ENCODE peak calls at places on chromosomes 12 and 14, in four cellular contexts. R is K562, O is H1, U is HepG2. M is an unnamed sample.

GRCh38 chr14:92368001-92368400 is 45.0 kb downstream of the SLC24A4 start:
- DNase-seq in R (no peak), O (no peak), U (no peak), M (no peak)

GRCh38 chr14:105528859-105529505 is 2.6 kb downstream of the TMEM121 start:
- DNase-seq in R (no peak), O (no peak), U (no peak), M (no peak)

GRCh38 chr12:64219135-64219534 is 3.0 kb downstream of the KICS2 start:
- DNase-seq in R (peak), O (no peak), U (no peak), M (no peak)

GRCh38 chr14:56754966-56755365 is 55.3 kb downstream of the OTX2 start:
- DNase-seq in R (no peak), O (no peak), U (no peak), M (no peak)

GRCh38 chr12:6613015-6613775 is 6.0 kb upstream of the CHD4 start:
- DNase-seq in R (peak), O (no peak), U (peak), M (no peak)

GRCh38 chr14:82837611-82838140 is 1304.0 kb upstream of the SEL1L start:
- DNase-seq in R (no peak), O (no peak), U (no peak), M (no peak)

GRCh38 chr14:24678801-24679247 is 44.8 kb upstream of the GZMB start:
- DNase-seq in R (peak), O (peak), U (peak), M (peak)

GRCh38 chr12:131860472-131861260 is 32.5 kb downstream of the MMP17 start:
- DNase-seq in R (peak), O (no peak), U (peak), M (peak)

GRCh38 chr12:64221656-64222010 is 463 bp downstream of the KICS2 start:
- DNase-seq in R (peak), O (peak), U (peak), M (peak)

GRCh38 chr14:65286443-65286842 is 126.1 kb upstream of the FUT8 start:
- DNase-seq in R (peak), O (no peak), U (peak), M (peak)

GRCh38 chr14:76719664-76720063 is 41.6 kb upstream of the VASH1 start:
- DNase-seq in R (no peak), O (no peak), U (no peak), M (no peak)

DNA sequence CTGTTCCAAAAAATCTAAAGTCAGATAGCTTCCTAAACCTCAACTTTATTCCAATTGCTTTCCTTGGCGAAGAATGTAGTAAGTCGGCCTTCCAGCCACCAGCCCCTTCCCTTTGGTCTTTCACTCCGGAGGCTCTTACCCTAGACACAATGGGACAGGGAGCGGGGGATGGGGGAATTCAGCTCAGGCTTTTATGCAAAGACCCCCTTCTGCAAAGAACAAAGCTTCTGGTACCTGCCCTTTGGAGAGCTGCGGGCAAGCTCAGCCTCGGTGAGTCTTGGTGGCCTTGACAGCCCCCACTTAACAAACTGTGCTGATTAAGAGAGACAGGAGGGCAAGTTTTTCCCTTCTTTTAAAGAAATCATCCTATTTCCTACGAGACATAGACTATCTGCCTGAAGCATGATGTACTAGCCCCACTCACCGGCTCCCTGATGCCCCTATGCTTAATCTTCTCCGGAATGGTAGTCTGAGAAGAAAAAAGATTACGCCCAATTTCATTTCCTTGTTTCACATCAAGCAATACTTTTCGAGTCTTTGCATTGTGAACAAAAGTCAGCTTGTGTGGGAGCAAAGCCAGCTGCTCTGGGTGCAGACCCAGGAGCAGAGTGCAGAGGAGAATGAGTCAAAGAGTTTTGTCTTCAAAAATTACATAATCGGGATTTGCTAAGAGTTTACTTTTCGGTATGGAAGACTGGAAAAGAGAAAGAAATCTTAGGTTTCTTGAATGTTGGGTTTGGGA is 1.5 kb upstream of the NANOG start:
- DNase-seq in R (no peak), O (peak), U (peak), M (no peak)
- TF ChIP-seq PHF8 in R (no peak), O (no peak), U (no peak), M (no peak)

DNA sequence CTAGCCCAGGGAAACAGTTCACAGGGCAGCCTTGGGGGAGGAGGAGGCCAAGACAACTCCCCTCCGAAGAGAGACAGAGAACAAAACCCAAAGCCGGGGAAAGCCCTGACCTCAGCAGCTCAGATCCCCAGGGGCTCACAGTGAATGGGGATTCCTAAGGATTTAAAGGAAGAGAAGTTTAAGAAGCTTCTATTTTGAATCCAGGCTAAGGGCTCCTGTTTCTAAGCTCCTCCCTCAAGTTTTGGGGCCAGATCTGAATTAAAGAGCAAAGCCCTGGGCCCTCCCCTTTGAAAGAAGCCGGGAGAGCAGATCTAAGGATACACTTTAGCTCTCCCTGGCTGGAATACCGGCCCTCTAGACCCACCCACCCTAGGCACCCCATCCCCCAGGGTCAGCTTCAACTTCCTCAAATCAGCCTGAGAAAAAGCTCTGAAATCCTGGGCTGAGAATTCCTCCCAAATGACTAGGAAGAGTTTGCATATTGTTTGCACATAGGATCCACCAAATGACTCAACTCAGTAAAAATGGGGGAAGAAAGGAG is 3.9 kb downstream of the KDM2B start:
- DNase-seq in R (no peak), O (peak), U (peak), M (peak)
- TF ChIP-seq PHF8 in R (no peak), O (no peak), U (no peak), M (no peak)

GRCh38 chr14:63475761-63476160 is 67.4 kb downstream of the PPP2R5E start:
- DNase-seq in R (no peak), O (no peak), U (no peak), M (no peak)

GRCh38 chr14:63478437-63478852 is 64.7 kb downstream of the PPP2R5E start:
- DNase-seq in R (no peak), O (no peak), U (no peak), M (no peak)

GRCh38 chr14:63474844-63475243 is 68.3 kb downstream of the PPP2R5E start:
- DNase-seq in R (no peak), O (no peak), U (no peak), M (no peak)

GRCh38 chr14:63480599-63480998 is 62.6 kb downstream of the PPP2R5E start:
- DNase-seq in R (no peak), O (no peak), U (no peak), M (no peak)

DNA sequence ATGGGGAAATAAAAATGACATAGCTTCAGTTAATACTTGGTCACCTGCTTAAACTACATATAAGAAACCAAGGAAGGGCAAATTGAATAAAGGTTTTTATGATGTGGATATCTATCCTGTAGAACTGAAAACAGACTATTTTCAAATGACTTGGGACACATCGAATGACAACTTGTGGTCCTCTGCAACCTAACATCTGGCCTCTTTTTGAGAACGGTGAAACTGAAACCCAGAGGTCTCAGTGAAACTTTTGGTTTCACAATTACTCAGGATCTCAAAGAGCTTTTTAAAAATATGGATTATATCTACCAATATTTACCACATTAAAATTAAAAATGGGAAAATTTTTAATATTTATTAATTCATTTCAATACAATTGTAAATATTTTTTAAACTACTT is 65.2 kb downstream of the PPP2R5E start:
- DNase-seq in R (no peak), O (no peak), U (no peak), M (no peak)
- TF ChIP-seq PHF8 in R (no peak), O (no peak), U (no peak), M (no peak)

GRCh38 chr14:75340921-75341320 is 62.3 kb downstream of the FOS start:
- DNase-seq in R (no peak), O (no peak), U (no peak), M (no peak)
- TF ChIP-seq PHF8 in R (no peak), O (no peak), U (no peak), M (no peak)

M was measured in A549.